ENCODE peak calls at places on chromosome 18, in six cellular contexts. M is upper lobe of left lung, Q is heart left ventricle, E is ovary, Z is A549, L is right lobe of liver. C is an unnamed sample.

GRCh38 chr18:45085916-45086624 is 405.4 kb downstream of the SETBP1 start:
- DNase-seq in L (no peak), Z (no peak), E (no peak), M (no peak), Q (no peak), C (no peak)

GRCh38 chr18:69002233-69002632 is 204.4 kb downstream of the CCDC102B start:
- DNase-seq in E (no peak), Q (no peak), Z (no peak), M (no peak), L (no peak), C (no peak)

GRCh38 chr18:10122116-10122515 is 208.3 kb downstream of the VAPA start:
- DNase-seq in Q (no peak), M (peak; percentile 47), Z (no peak), E (no peak), L (no peak), C (no peak)

GRCh38 chr18:55407191-55407590 is 180.8 kb downstream of the TCF4 start:
- DNase-seq in M (no peak), E (no peak), L (no peak), Q (no peak), Z (no peak), C (no peak)

GRCh38 chr18:45874501-45875184 is 49.2 kb downstream of the SIGLEC15 start:
- DNase-seq in L (no peak), E (no peak), Q (no peak), Z (no peak), M (no peak), C (no peak)

GRCh38 chr18:41881285-41881684 is 73.7 kb upstream of the PIK3C3 start:
- DNase-seq in M (no peak), Q (no peak), E (no peak), Z (no peak), L (no peak), C (no peak)

GRCh38 chr18:1270081-1270480 is 365.4 kb downstream of the ADCYAP1 start:
- DNase-seq in L (no peak), E (no peak), Z (no peak), M (no peak), Q (no peak), C (no peak)

GRCh38 chr18:28065031-28065792 is 111.7 kb downstream of the CDH2 start:
- DNase-seq in L (no peak), Z (peak; percentile 16), E (no peak), Q (no peak), M (no peak), C (no peak)

GRCh38 chr18:70490008-70490933 is 201.4 kb downstream of the SOCS6 start:
- DNase-seq in M (no peak), Q (no peak), L (no peak), E (no peak), Z (no peak), C (no peak)

GRCh38 chr18:25651553-25651952 is 299.6 kb upstream of the ZNF521 start:
- DNase-seq in L (no peak), Z (no peak), Q (no peak), E (no peak), M (no peak), C (no peak)

GRCh38 chr18:25005602-25006375 is 346.2 kb downstream of the ZNF521 start:
- DNase-seq in Z (no peak), Q (no peak), L (no peak), M (peak; percentile 65), E (no peak), C (no peak)

GRCh38 chr18:47248610-47249343 is 2.7 kb downstream of the SKOR2 start:
- DNase-seq in Z (no peak), L (no peak), E (no peak), Q (no peak), M (no peak), C (no peak)

GRCh38 chr18:57802166-57802868 is 798 bp downstream of the ATP8B1 start:
- DNase-seq in L (no peak), M (no peak), Z (no peak), E (no peak), Q (no peak), C (no peak)

GRCh38 chr18:44123743-44124142 is 556.9 kb upstream of the SETBP1 start:
- DNase-seq in E (no peak), L (no peak), Z (no peak), Q (no peak), M (no peak), C (no peak)

DNA sequence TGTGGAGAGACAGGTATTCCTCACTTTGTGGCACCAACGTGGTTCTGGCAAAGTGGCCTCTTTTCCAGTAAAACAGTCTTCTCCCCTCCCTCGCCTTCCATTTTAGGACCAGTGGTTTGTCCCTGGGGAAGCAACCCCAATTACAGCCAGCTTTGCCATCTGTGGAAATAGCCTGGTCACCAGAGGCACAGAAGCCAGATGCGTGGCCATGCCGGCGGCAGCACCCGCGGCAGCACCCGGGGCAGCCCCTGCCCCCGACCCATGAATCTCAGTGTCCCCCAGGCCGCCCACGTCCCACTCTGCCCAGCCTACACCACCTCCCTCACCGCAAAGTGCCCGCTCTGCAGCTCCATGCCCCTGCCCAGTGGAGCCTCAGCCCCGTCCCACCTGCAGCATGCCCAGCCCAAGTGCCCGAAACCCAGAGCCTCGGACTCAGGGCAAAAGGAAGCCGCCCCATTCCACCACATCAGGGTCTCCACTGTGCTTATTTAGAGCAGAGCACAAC is 91.4 kb upstream of the CTDP1 start:
- DNase-seq in E (no peak), M (no peak), Z (no peak), Q (no peak), L (peak; percentile 40), C (no peak)
- H3K4me1 ChIP-seq in E (peaks cover 32% of the 10 kb centered on the region), M (no peaks in the 10 kb centered on the region), Z (no peaks in the 10 kb centered on the region), Q (peaks cover 31% of the 10 kb centered on the region), L (no peaks in the 10 kb centered on the region), C (peaks cover 3% of the 10 kb centered on the region)

DNA sequence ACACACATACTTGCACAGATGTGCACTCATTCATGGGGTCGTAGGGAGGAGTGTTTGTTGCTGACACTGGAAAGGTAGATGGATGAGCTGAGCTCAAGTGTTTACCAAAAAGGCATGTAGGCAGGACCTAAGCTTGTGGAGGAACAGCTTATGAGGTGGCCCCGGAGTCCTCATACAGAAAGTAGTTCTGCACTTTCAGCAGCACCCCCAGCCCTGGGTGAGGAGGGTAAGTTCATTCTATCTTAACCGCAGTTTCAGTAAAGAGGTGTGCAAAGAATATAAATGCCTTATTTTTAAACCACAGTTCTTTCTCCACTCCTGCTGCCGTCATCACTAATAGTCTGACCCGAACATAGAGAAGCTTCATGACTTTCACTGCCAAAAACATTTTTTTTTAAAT is 31.7 kb upstream of the RNF152 start:
- DNase-seq in Z (no peak), Q (no peak), L (no peak), M (no peak), E (no peak), C (no peak)
- TF ChIP-seq POLR2A in Z (no peak), Q (no peak), L (no peak), M (no peak), E (no peak), C (no peak)

GRCh38 chr18:75966431-75966830 is 528.6 kb downstream of the ZNF516 start:
- DNase-seq in L (no peak), Z (no peak), E (no peak), Q (no peak), M (no peak), C (no peak)
- H3K4me1 ChIP-seq in L (no peaks in the 10 kb centered on the region), Z (no peaks in the 10 kb centered on the region), E (no peaks in the 10 kb centered on the region), Q (peaks cover 8% of the 10 kb centered on the region), M (no peaks in the 10 kb centered on the region), C (no peaks in the 10 kb centered on the region)

GRCh38 chr18:48834421-48835011 is 116.2 kb downstream of the SMAD7 start:
- DNase-seq in E (no peak), Q (peak; percentile 69), M (peak; percentile 88), Z (peak; percentile 61), L (peak; percentile 77), C (peak; percentile 45)
- TF ChIP-seq POLR2A in E (no peak), Q (no peak), M (no peak), Z (no peak), L (peak; percentile 25), C (no peak)

DNA sequence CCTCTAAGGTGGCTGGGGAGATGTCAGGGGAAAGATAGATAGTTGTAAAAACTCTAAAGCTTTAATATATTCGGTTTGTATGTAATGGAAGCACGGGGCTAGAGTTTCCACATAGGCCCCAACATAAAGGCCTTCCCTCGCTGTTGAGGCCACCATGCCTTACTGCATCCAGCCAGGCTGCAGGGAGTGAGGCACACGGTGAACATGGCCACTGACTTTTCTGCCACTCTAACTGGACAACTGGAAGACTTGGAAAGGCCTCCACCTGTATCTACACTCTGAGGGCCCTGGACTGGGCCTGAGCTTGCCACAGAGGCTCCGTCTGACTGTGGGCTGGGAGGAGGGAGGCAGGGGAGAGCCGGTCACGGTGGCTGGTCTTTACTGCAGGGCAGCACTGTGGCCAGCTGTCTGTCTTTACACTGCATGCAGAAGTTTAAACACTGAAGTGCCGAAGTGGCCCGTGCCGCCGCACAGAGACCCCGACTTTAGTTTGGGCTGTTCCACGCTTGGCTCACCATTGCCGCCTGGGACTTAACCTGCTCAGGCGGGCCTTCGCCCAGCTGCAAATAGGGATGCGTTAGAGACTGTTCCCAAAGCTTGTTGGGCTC is 66.7 kb downstream of the EMILIN2 start:
- DNase-seq in Q (no peak), M (no peak), E (no peak), Z (no peak), L (no peak), C (peak; percentile 28)
- H3K4me1 ChIP-seq in Q (peaks cover 7% of the 10 kb centered on the region), M (peaks cover 15% of the 10 kb centered on the region), E (peaks cover 26% of the 10 kb centered on the region), Z (no peaks in the 10 kb centered on the region), L (no peaks in the 10 kb centered on the region), C (no peaks in the 10 kb centered on the region)

GRCh38 chr18:49563130-49563540 is 1.3 kb downstream of the LIPG start:
- DNase-seq in E (no peak), Q (no peak), M (no peak), L (no peak), Z (no peak), C (no peak)

GRCh38 chr18:49562481-49563129 is 748 bp downstream of the LIPG start:
- DNase-seq in L (no peak), M (peak; percentile 37), Q (no peak), E (no peak), Z (no peak), C (no peak)

GRCh38 chr18:49560277-49561126 is 1.4 kb upstream of the LIPG start:
- DNase-seq in L (peak; percentile 66), M (no peak), Z (no peak), E (no peak), Q (no peak), C (no peak)

GRCh38 chr18:49561127-49561376 is 805 bp upstream of the LIPG start:
- DNase-seq in Z (no peak), L (no peak), Q (no peak), M (no peak), E (no peak), C (no peak)

GRCh38 chr18:49561377-49562193 is at the start of gene LIPG:
- DNase-seq in Q (no peak), E (no peak), M (peak; percentile 64), L (peak; percentile 84), Z (peak; percentile 36), C (peak; percentile 41)
- TF ChIP-seq POLR2A in Q (no peak), E (no peak), M (no peak), L (peak; percentile 95), Z (no peak), C (no peak)

GRCh38 chr18:23968638-23969037 is 45.9 kb upstream of the TTC39C start:
- DNase-seq in L (no peak), E (no peak), Z (no peak), M (no peak), Q (no peak), C (no peak)
- H3K4me1 ChIP-seq in L (no peaks in the 10 kb centered on the region), E (no peaks in the 10 kb centered on the region), Z (peaks cover 9% of the 10 kb centered on the region), M (peaks cover 10% of the 10 kb centered on the region), Q (no peaks in the 10 kb centered on the region), C (no peaks in the 10 kb centered on the region)

GRCh38 chr18:12657849-12658829 is at the start of gene SPIRE1:
- DNase-seq in E (peak; percentile 50), Q (peak; percentile 86), Z (peak; percentile 22), L (peak; percentile 82), M (peak; percentile 86), C (peak; percentile 28)
- TF ChIP-seq POLR2A in E (peak; percentile 36), Q (peak; percentile 58), Z (peak; percentile 59), L (peak; percentile 46), M (no peak), C (no peak)